ENCODE peak calls at places on chromosomes 6 and 20, in five cellular contexts. D is PC-9, U is ascending aorta, N is foreskin fibroblast, S is GM10248. Y is an unnamed sample.

GRCh38 chr20:50012282-50013263 is 29.8 kb downstream of the SNAI1 start:
- DNase-seq in D (no peak), U (no peak), N (no peak), S (peak; percentile 54), Y (no peak)

GRCh38 chr6:6820688-6821238 is 232.2 kb downstream of the LY86 start:
- DNase-seq in D (peak; percentile 96), U (no peak), N (no peak), S (no peak), Y (no peak)

GRCh38 chr6:148884461-148884860 is 137.6 kb downstream of the UST start:
- DNase-seq in D (no peak), U (no peak), N (no peak), S (peak; percentile 30), Y (no peak)

GRCh38 chr6:2376429-2377355 is 131.3 kb upstream of the GMDS start:
- DNase-seq in D (no peak), U (no peak), N (peak; percentile 89), S (no peak), Y (no peak)

GRCh38 chr20:52682271-52682670 is 289.9 kb upstream of the TSHZ2 start:
- DNase-seq in D (no peak), U (no peak), N (no peak), S (no peak), Y (no peak)

GRCh38 chr20:59779656-59780380 is 153.6 kb downstream of the SYCP2 start:
- DNase-seq in D (no peak), U (no peak), N (no peak), S (no peak), Y (no peak)

GRCh38 chr20:39800548-39800947 is 838.4 kb downstream of the DHX35 start:
- DNase-seq in D (no peak), U (no peak), N (peak; percentile 65), S (peak; percentile 22), Y (no peak)

GRCh38 chr20:47360489-47361267 is 4.2 kb upstream of the ZMYND8 start:
- DNase-seq in D (peak; percentile 92), U (peak; percentile 72), N (peak; percentile 95), S (peak; percentile 61), Y (peak; percentile 37)

GRCh38 chr6:15897063-15897934 is 231.6 kb upstream of the MYLIP start:
- DNase-seq in D (no peak), U (no peak), N (peak; percentile 67), S (no peak), Y (peak; percentile 25)

GRCh38 chr6:132063738-132064137 is 112.6 kb upstream of the CCN2 start:
- DNase-seq in D (peak; percentile 33), U (no peak), N (peak; percentile 91), S (no peak), Y (no peak)

GRCh38 chr6:100461920-100462295 is 2.8 kb downstream of the SIM1 start:
- DNase-seq in D (no peak), U (no peak), N (peak; percentile 54), S (no peak), Y (no peak)

GRCh38 chr6:112416885-112417284 is 69.8 kb downstream of the RFPL4B start:
- DNase-seq in D (no peak), U (no peak), N (peak; percentile 94), S (no peak), Y (no peak)

GRCh38 chr20:32793059-32793458 is 26.7 kb upstream of the MAPRE1 start:
- DNase-seq in D (no peak), U (no peak), N (no peak), S (no peak), Y (no peak)
- TF ChIP-seq CTCF in D (peak; percentile 23), U (no peak), N (no peak), S (no peak), Y (no peak)

GRCh38 chr20:62119591-62120364 is 2.5 kb upstream of the LSM14B start:
- DNase-seq in D (no peak), U (no peak), N (no peak), S (no peak), Y (no peak)
- TF ChIP-seq CTCF in D (no peak), U (no peak), N (no peak), S (no peak), Y (no peak)

DNA sequence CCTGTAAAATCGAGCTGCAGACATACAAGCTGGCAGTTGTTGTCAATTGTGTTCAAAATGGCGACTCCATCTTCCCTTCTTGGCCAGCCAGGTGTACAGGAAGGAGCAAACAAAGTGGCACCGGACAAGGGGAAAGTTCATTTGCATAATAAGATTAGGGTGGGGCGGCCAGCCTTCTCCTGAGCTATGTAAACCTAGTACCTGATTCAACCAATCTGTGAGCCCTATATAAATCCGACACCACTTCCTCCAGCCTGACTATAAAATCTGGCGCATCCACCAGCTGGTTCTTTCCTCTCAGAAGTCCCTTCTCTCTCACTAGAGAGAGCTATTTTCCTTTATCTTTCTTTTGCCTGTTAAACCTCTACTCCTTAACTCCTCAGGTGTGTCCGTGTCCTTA is 8.1 kb upstream of the HBS1L start:
- DNase-seq in D (no peak), U (no peak), N (peak; percentile 30), S (no peak), Y (no peak)
- TF ChIP-seq CTCF in D (no peak), U (no peak), N (no peak), S (no peak), Y (no peak)

GRCh38 chr6:128806274-128806673 is 76.7 kb upstream of the LAMA2 start:
- DNase-seq in D (peak; percentile 61), U (no peak), N (peak; percentile 31), S (no peak), Y (no peak)

GRCh38 chr6:128808856-128809255 is 74.1 kb upstream of the LAMA2 start:
- DNase-seq in D (no peak), U (no peak), N (no peak), S (no peak), Y (no peak)

GRCh38 chr6:128803911-128804310 is 79.0 kb upstream of the LAMA2 start:
- DNase-seq in D (no peak), U (no peak), N (peak; percentile 53), S (no peak), Y (no peak)

GRCh38 chr6:128801621-128802020 is 81.3 kb upstream of the LAMA2 start:
- DNase-seq in D (no peak), U (no peak), N (no peak), S (no peak), Y (no peak)

DNA sequence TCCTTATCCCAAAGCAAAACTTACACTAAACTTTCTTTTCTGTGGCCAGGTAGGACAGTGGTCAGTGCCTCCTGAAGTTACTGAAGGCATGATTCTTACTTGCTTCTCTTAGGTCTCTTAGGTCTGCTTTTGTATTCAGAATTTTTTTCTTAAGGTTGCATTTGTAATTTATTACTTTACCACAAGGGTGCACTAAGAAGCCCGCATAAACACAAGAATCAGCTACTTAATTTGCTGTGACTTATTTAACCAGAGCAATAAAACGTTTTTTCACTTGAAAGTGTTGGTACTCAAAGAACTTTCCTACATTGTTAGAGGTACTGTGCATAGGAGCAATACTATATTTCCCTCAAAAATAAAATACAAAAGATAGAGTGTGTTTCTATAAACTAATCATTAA is 75.4 kb upstream of the LAMA2 start:
- DNase-seq in D (no peak), U (no peak), N (peak; percentile 64), S (no peak), Y (no peak)
- TF ChIP-seq CTCF in D (peak; percentile 71), U (no peak), N (peak; percentile 27), S (peak; percentile 29), Y (no peak)

DNA sequence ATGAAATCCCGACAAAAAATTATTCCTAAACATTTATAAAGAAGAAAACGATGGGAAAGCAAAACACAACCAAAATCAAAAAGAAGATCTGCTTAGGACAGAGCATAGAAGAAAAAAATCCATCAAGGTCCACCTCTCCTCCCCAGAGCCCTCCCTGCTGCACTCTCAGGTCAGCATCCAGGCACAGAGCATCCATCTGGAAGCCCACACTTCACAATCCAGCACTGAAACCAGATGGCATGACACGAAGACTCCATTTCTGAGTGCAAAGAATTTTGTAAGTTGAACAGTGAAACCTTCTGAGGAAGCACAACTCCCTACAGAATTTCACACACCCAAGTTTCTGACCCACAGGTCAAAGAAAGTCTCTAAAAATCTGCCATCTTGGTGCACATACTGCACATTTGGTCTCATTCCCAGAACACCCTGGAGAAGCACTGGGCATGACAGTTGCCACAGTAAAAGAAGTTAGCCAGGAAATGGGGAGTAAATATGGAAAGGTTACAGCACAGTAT is 128.8 kb upstream of the STXBP5 start:
- DNase-seq in D (no peak), U (no peak), N (no peak), S (no peak), Y (no peak)
- TF ChIP-seq CTCF in D (no peak), U (no peak), N (no peak), S (no peak), Y (no peak)

GRCh38 chr6:17011985-17012384 is 89.9 kb upstream of the STMND1 start:
- DNase-seq in D (no peak), U (no peak), N (no peak), S (no peak), Y (no peak)

GRCh38 chr6:17015551-17016381 is 86.1 kb upstream of the STMND1 start:
- DNase-seq in D (no peak), U (no peak), N (peak; percentile 23), S (no peak), Y (no peak)

GRCh38 chr6:17013701-17014100 is 88.1 kb upstream of the STMND1 start:
- DNase-seq in D (peak; percentile 47), U (no peak), N (peak; percentile 80), S (no peak), Y (no peak)

GRCh38 chr6:17015144-17015543 is 86.7 kb upstream of the STMND1 start:
- DNase-seq in D (no peak), U (no peak), N (peak; percentile 50), S (peak; percentile 27), Y (no peak)

DNA sequence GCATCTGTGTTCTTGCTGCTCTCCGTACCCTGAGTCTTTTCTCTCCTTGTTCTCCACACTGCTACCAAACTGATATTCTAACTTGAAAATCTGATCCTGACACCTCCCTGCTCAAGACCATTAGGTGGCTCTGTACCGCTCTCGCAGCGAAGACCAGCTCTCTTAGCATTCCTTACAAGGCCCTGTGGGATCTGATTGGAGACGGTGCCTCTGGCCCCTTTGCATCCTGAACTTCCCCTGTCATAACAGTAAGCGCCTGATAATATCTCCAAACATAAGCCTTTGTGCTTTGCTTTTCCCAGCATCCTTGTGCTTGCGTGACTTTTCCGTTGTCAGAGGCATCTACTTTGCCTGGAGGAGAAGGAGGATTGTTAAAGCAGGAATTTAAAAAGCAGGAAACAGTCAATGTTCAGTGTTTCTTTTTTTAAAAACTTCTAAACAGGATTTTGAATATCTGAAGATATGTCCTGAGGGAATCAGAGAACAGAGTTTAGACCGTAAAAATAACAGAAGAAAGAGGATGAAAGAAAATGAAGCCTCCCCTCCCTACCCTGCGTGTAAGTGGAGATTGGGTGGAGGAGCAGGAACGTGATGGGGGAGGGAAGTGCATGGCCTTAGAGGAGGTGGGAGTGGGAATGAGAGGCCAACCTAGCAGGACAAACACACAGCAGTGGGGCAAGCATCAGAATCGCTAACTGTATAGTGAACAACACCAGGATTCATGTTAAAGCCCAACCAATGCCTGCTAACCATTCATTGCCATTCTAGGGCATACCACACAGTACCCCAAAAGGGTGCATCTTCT is 89.2 kb upstream of the STMND1 start:
- DNase-seq in D (no peak), U (no peak), N (peak; percentile 82), S (no peak), Y (no peak)
- TF ChIP-seq CTCF in D (no peak), U (no peak), N (peak; percentile 37), S (no peak), Y (no peak)

GRCh38 chr20:57388953-57389694 is 2.1 kb upstream of the RBM38 start:
- DNase-seq in D (peak; percentile 68), U (peak; percentile 49), N (peak; percentile 82), S (peak; percentile 85), Y (no peak)
- TF ChIP-seq CTCF in D (no peak), U (peak; percentile 29), N (peak; percentile 13), S (peak; percentile 56), Y (no peak)

GRCh38 chr6:75145976-75146375 is 59.9 kb downstream of the COL12A1 start:
- DNase-seq in D (no peak), U (no peak), N (no peak), S (no peak), Y (no peak)
- TF ChIP-seq CTCF in D (no peak), U (no peak), N (no peak), S (no peak), Y (no peak)

Y was measured in omental fat pad.